ENCODE peak calls at places on chromosomes 5 and 9, in five cellular contexts. Y is CD8-positive, alpha-beta T cell; R is AG04450; V is kidney epithelial cell; I is psoas muscle. N is an unnamed sample.

GRCh38 chr9:76873056-76873792 is 32.7 kb downstream of the PRUNE2 start:
- DNase-seq in V (no peak), I (no peak), Y (no peak), R (no peak), N (no peak)

GRCh38 chr5:132470596-132470995 is 20.0 kb downstream of the IRF1 start:
- DNase-seq in Y (no peak), I (no peak), R (no peak), V (no peak), N (no peak)

GRCh38 chr9:33273266-33273971 is 8.6 kb downstream of the CHMP5 start:
- DNase-seq in Y (no peak), I (no peak), R (no peak), V (no peak), N (no peak)

GRCh38 chr9:69433968-69434367 is 109.0 kb downstream of the ENTREP1 start:
- DNase-seq in I (no peak), V (no peak), R (no peak), Y (no peak), N (no peak)

GRCh38 chr9:104895572-104895971 is 32.4 kb downstream of the ABCA1 start:
- DNase-seq in Y (no peak), R (no peak), V (no peak), I (no peak), N (no peak)

GRCh38 chr5:1799110-1799601 is 481 bp downstream of the MRPL36 start:
- DNase-seq in I (no peak), Y (no peak), V (no peak), R (no peak), N (no peak)

GRCh38 chr5:89309268-89309667 is 426.3 kb upstream of the MEF2C start:
- DNase-seq in R (no peak), I (no peak), V (no peak), Y (no peak), N (no peak)

GRCh38 chr9:112841261-112841660 is 49.4 kb downstream of the SLC46A2 start:
- DNase-seq in R (no peak), Y (no peak), V (no peak), I (no peak), N (no peak)

GRCh38 chr5:40860711-40861110 is 19.5 kb downstream of the CARD6 start:
- DNase-seq in Y (no peak), V (no peak), I (no peak), R (no peak), N (no peak)

GRCh38 chr9:99489043-99489378 is 266.9 kb downstream of the SEC61B start:
- DNase-seq in V (no peak), R (peak), Y (no peak), I (no peak), N (no peak)

GRCh38 chr9:99569840-99570239 is 251.8 kb upstream of the NR4A3 start:
- DNase-seq in I (no peak), Y (no peak), V (no peak), R (no peak), N (no peak)

GRCh38 chr5:135376961-135377621 is 21.9 kb downstream of the MACROH2A1 start:
- DNase-seq in Y (no peak), V (no peak), I (no peak), R (no peak), N (no peak)

GRCh38 chr5:96087939-96088338 is 126.3 kb upstream of the ELL2 start:
- DNase-seq in R (no peak), V (no peak), I (no peak), Y (no peak), N (no peak)

GRCh38 chr5:1930880-1931589 is 48.3 kb upstream of the IRX4 start:
- DNase-seq in R (no peak), V (no peak), Y (no peak), I (peak), N (peak)

GRCh38 chr9:92208693-92209524 is 84.6 kb downstream of the IARS1 start:
- DNase-seq in I (no peak), R (no peak), V (no peak), Y (no peak), N (no peak)

GRCh38 chr9:18985464-18985951 is 47.5 kb downstream of the SAXO1 start:
- DNase-seq in Y (no peak), V (no peak), I (no peak), R (no peak), N (no peak)

GRCh38 chr9:131969469-131969989 is 110.1 kb downstream of the MED27 start:
- DNase-seq in I (no peak), V (no peak), Y (no peak), R (no peak), N (no peak)

GRCh38 chr5:133298447-133298846 is 246.6 kb downstream of the HSPA4 start:
- DNase-seq in I (no peak), V (no peak), Y (no peak), R (no peak), N (no peak)

GRCh38 chr5:14347522-14347921 is 204.4 kb downstream of the TRIO start:
- DNase-seq in Y (no peak), V (no peak), R (no peak), I (no peak), N (no peak)

GRCh38 chr9:128551652-128552152 is 685 bp upstream of the SPTAN1 start:
- DNase-seq in R (no peak), Y (no peak), V (no peak), I (no peak), N (no peak)

GRCh38 chr5:162174358-162174757 is 106.8 kb downstream of the GABRG2 start:
- DNase-seq in V (no peak), R (no peak), Y (no peak), I (no peak), N (no peak)

GRCh38 chr5:115324021-115324420 is 27.6 kb upstream of the CCDC112 start:
- DNase-seq in V (no peak), R (no peak), Y (no peak), I (no peak), N (no peak)

DNA sequence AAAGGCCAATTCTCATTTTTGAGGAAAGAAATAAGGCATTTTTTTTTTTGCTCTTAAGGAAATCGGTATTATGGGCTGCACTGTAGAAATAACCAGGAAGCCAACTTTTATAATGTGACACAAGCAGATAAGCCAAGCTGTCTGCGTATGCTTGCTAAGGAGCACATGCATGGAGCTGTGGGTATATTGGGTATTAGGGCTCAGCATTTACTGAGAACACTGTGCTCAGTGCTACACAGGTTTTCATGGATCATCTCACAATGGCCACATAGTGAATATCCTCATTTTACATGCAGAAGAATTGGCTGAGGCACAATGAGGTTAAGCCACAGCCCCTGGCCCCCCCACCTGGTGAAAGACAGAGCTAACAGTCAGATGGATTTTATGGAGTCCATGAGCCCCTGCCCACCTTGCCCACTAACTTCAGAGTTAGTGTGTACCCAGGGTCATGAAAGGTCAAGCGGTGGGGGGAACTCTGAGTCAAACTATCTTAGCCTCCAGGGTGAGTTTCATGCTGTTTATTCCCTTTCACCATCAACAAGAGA is 204.8 kb downstream of the SPATA31A6 start:
- DNase-seq in Y (no peak), I (no peak), R (no peak), V (no peak), N (no peak)
- TF ChIP-seq CTCF in Y (no peak), I (no peak), R (no peak), V (no peak), N (no peak)

DNA sequence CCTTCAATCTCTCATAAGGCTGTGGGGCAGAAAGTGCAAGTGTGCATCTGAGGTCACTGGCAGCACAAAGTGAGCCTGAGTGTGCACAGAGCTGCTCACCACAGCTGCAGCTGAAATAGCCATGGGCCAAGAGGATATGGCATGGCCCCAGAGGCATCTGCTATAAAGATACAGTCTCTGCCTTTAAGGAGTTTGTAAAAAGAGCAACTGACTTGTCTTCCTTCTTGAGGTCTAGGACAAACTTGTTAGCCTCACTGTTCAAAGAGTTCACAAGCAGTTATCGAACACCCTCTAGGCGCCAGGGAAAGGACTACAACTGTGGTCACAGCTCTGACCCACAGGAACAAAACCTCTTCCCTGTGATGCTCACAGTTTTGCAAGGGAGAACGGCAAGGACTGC is 190.0 kb upstream of the TRIM32 start:
- DNase-seq in I (no peak), V (no peak), R (no peak), Y (no peak), N (no peak)
- TF ChIP-seq CTCF in I (no peak), V (no peak), R (no peak), Y (no peak), N (no peak)

DNA sequence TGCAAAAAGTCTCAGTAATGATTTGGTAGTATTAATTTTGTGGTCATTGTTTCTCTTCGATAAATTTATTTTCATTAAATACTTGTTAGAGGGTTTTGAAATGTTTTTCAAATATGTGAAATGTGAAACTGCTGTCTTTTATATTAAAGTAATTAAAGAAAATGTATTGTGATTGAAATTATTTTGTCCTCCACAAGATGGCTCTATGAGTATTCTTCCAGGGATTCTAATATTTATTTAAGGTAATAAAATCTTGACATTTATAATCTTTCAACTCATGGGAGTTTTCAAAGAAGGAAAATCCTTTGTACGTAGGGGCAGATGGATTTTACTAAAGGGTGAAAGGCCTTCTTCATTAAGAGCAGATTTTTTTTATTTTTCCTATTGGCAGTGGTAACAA is 19.3 kb downstream of the ISOC1 start:
- DNase-seq in I (no peak), Y (no peak), V (no peak), R (no peak), N (no peak)
- TF ChIP-seq CTCF in I (no peak), Y (no peak), V (no peak), R (no peak), N (peak)

GRCh38 chr9:134185536-134186011 is 21.2 kb upstream of the RNU6ATAC start:
- DNase-seq in Y (no peak), R (no peak), V (no peak), I (no peak), N (no peak)

GRCh38 chr9:134187821-134188420 is 23.6 kb upstream of the RNU6ATAC start:
- DNase-seq in V (no peak), I (no peak), R (no peak), Y (no peak), N (no peak)

GRCh38 chr9:134186471-134187109 is 22.2 kb upstream of the RNU6ATAC start:
- DNase-seq in R (no peak), I (peak), V (no peak), Y (no peak), N (no peak)

GRCh38 chr9:134188421-134189166 is 24.2 kb upstream of the RNU6ATAC start:
- DNase-seq in R (no peak), Y (no peak), I (peak), V (no peak), N (no peak)

DNA sequence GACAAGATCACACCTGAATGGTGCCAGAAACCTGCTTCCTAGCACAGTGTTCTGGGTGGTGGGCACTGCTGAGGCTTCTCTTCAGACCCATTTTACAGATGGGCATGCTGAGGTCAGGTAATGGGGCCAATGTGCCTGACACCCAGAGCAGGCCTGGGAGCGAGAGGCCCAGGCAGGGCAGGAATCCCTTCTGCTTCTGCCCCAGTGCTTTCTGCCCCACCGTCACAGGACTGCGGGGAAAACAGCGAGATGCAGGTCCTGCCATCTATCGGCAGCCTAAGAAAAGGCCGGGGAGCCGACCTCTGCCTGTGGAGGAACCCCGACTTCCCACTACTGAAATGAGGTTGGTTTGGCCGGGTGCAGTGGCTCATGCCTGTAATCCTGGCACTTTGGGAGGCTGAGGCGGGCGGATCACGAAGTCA is 22.8 kb upstream of the RNU6ATAC start:
- DNase-seq in I (no peak), Y (no peak), V (no peak), R (no peak), N (no peak)
- TF ChIP-seq CTCF in I (no peak), Y (no peak), V (no peak), R (no peak), N (no peak)